ENCODE peak calls at places on chromosomes 13 and 19, in ten cellular contexts. N, H, Q, M, L, E, G, W, O and D are unnamed samples.

GRCh38 chr19:14536926-14537692 is 7.7 kb downstream of the TECR start:
- DNase-seq in O (no peak), W (no peak), E (peak), Q (no peak), G (peak), H (no peak), L (no peak), M (peak), N (no peak), D (peak)

GRCh38 chr13:113595131-113595530 is 10.6 kb downstream of the TFDP1 start:
- DNase-seq in M (no peak), H (no peak), L (no peak), N (no peak), Q (no peak), O (no peak), W (no peak), G (no peak), E (no peak), D (no peak)

GRCh38 chr13:73303858-73304257 is 245.1 kb downstream of the KLF5 start:
- DNase-seq in Q (no peak), G (no peak), N (no peak), H (no peak), E (no peak), O (no peak), L (no peak), M (no peak), W (no peak), D (no peak)

GRCh38 chr13:33911521-33911920 is 93.6 kb downstream of the RFC3 start:
- DNase-seq in Q (no peak), L (no peak), H (no peak), W (no peak), O (no peak), M (no peak), N (no peak), E (no peak), G (no peak), D (no peak)

GRCh38 chr13:73657821-73658540 is 476.2 kb downstream of the KLF12 start:
- DNase-seq in Q (peak), E (peak), O (no peak), W (no peak), N (no peak), G (peak), H (no peak), M (peak), L (no peak), D (no peak)

GRCh38 chr19:53910170-53910518 is 1.1 kb downstream of the CACNG7 start:
- DNase-seq in E (no peak), N (no peak), M (no peak), L (no peak), O (no peak), H (no peak), Q (no peak), W (no peak), G (peak), D (no peak)

GRCh38 chr19:44055870-44056269 is 4.0 kb downstream of the ZNF223 start:
- DNase-seq in E (no peak), L (no peak), G (no peak), M (no peak), N (no peak), H (no peak), Q (no peak), W (no peak), O (no peak), D (no peak)

GRCh38 chr13:79011179-79011578 is 352.2 kb upstream of the OBI1 start:
- DNase-seq in H (no peak), W (no peak), E (no peak), L (no peak), N (no peak), G (no peak), O (no peak), Q (no peak), M (no peak), D (no peak)

GRCh38 chr13:59750860-59751259 is 412.9 kb downstream of the DIAPH3 start:
- DNase-seq in N (no peak), M (no peak), G (peak), L (no peak), H (no peak), E (no peak), W (no peak), O (no peak), Q (peak), D (no peak)

GRCh38 chr19:18253716-18254115 is 20.5 kb downstream of the IQCN start:
- DNase-seq in M (no peak), G (no peak), Q (no peak), L (no peak), E (no peak), O (no peak), W (no peak), H (no peak), N (no peak), D (peak)

GRCh38 chr13:41811588-41812021 is 149.3 kb downstream of the VWA8 start:
- DNase-seq in L (no peak), N (no peak), M (no peak), E (no peak), H (no peak), G (no peak), W (no peak), O (no peak), Q (no peak), D (no peak)

GRCh38 chr13:43411211-43411610 is 375.6 kb downstream of the ENOX1 start:
- DNase-seq in O (no peak), G (no peak), W (no peak), H (no peak), E (no peak), Q (peak), M (no peak), L (no peak), N (no peak), D (no peak)

GRCh38 chr19:10699650-10700335 is 1.4 kb upstream of the QTRT1 start:
- DNase-seq in M (no peak), G (peak), H (peak), Q (peak), W (peak), L (peak), O (no peak), E (no peak), N (peak), D (peak)

GRCh38 chr19:46294475-46294874 is 2.4 kb upstream of the HIF3A start:
- DNase-seq in Q (no peak), N (no peak), O (no peak), G (no peak), W (no peak), E (no peak), H (no peak), M (no peak), L (no peak), D (no peak)

GRCh38 chr19:28290963-28291657 is 921.8 kb downstream of the UQCRFS1 start:
- DNase-seq in E (no peak), M (no peak), G (peak), L (no peak), Q (no peak), N (no peak), O (no peak), W (no peak), H (no peak), D (no peak)

GRCh38 chr13:26425439-26426358 is 131.8 kb upstream of the WASF3 start:
- DNase-seq in L (no peak), O (no peak), H (no peak), M (no peak), G (peak), E (no peak), Q (no peak), N (no peak), W (no peak), D (peak)